ENCODE peak calls at places on chromosome 1, in seven cellular contexts. One of them, this sample, is unnamed.

GRCh38 chr1:14778882-14779594 is 180.6 kb downstream of the KAZN start:
- DNase-seq in activated CD4-positive, alpha-beta T cell treated with anti-CD3 and anti-CD28 coated beads, Interleukin-2, amount 50 U/mL, for 48 hours: peak
- DNase-seq in heart right ventricle: peak
- DNase-seq in stimulated activated CD8-positive, alpha-beta memory T cell treated with anti-CD3 and anti-CD28 coated beads, Interleukin-7, amount 100 ng/mL, for 1 hour: no peak
- DNase-seq in astrocyte of the spinal cord: no peak
- DNase-seq in right atrium auricular region: no peak
- DNase-seq in DMS153: no peak
- DNase-seq in this sample: peak

GRCh38 chr1:30522031-30523004 is 201.1 kb downstream of the MATN1 start:
- DNase-seq in activated CD4-positive, alpha-beta T cell treated with anti-CD3 and anti-CD28 coated beads, Interleukin-2, amount 50 U/mL, for 48 hours: no peak
- DNase-seq in stimulated activated CD8-positive, alpha-beta memory T cell treated with anti-CD3 and anti-CD28 coated beads, Interleukin-7, amount 100 ng/mL, for 1 hour: no peak
- DNase-seq in astrocyte of the spinal cord: no peak
- DNase-seq in DMS153: no peak
- DNase-seq in heart right ventricle: peak
- DNase-seq in right atrium auricular region: peak
- DNase-seq in this sample: no peak

GRCh38 chr1:109989656-109990653 is 5.4 kb downstream of the AHCYL1 start:
- DNase-seq in right atrium auricular region: no peak
- DNase-seq in stimulated activated CD8-positive, alpha-beta memory T cell treated with anti-CD3 and anti-CD28 coated beads, Interleukin-7, amount 100 ng/mL, for 1 hour: no peak
- DNase-seq in astrocyte of the spinal cord: no peak
- DNase-seq in activated CD4-positive, alpha-beta T cell treated with anti-CD3 and anti-CD28 coated beads, Interleukin-2, amount 50 U/mL, for 48 hours: no peak
- DNase-seq in heart right ventricle: no peak
- DNase-seq in DMS153: no peak
- DNase-seq in this sample: no peak

GRCh38 chr1:15952317-15953258 is 23.3 kb downstream of the ZBTB17 start:
- DNase-seq in right atrium auricular region: no peak
- DNase-seq in DMS153: no peak
- DNase-seq in activated CD4-positive, alpha-beta T cell treated with anti-CD3 and anti-CD28 coated beads, Interleukin-2, amount 50 U/mL, for 48 hours: peak
- DNase-seq in stimulated activated CD8-positive, alpha-beta memory T cell treated with anti-CD3 and anti-CD28 coated beads, Interleukin-7, amount 100 ng/mL, for 1 hour: no peak
- DNase-seq in astrocyte of the spinal cord: peak
- DNase-seq in heart right ventricle: no peak
- DNase-seq in this sample: peak

GRCh38 chr1:3577300-3577699 is 34.0 kb downstream of the MEGF6 start:
- DNase-seq in astrocyte of the spinal cord: peak
- DNase-seq in heart right ventricle: no peak
- DNase-seq in right atrium auricular region: no peak
- DNase-seq in activated CD4-positive, alpha-beta T cell treated with anti-CD3 and anti-CD28 coated beads, Interleukin-2, amount 50 U/mL, for 48 hours: no peak
- DNase-seq in stimulated activated CD8-positive, alpha-beta memory T cell treated with anti-CD3 and anti-CD28 coated beads, Interleukin-7, amount 100 ng/mL, for 1 hour: no peak
- DNase-seq in DMS153: no peak
- DNase-seq in this sample: peak

GRCh38 chr1:26838474-26839338 is 12.2 kb downstream of the ZDHHC18 start:
- DNase-seq in stimulated activated CD8-positive, alpha-beta memory T cell treated with anti-CD3 and anti-CD28 coated beads, Interleukin-7, amount 100 ng/mL, for 1 hour: no peak
- DNase-seq in right atrium auricular region: no peak
- DNase-seq in astrocyte of the spinal cord: no peak
- DNase-seq in heart right ventricle: no peak
- DNase-seq in DMS153: no peak
- DNase-seq in activated CD4-positive, alpha-beta T cell treated with anti-CD3 and anti-CD28 coated beads, Interleukin-2, amount 50 U/mL, for 48 hours: peak
- DNase-seq in this sample: no peak

GRCh38 chr1:234656981-234657651 is 47.1 kb upstream of the IRF2BP2 start:
- DNase-seq in DMS153: peak
- DNase-seq in stimulated activated CD8-positive, alpha-beta memory T cell treated with anti-CD3 and anti-CD28 coated beads, Interleukin-7, amount 100 ng/mL, for 1 hour: no peak
- DNase-seq in activated CD4-positive, alpha-beta T cell treated with anti-CD3 and anti-CD28 coated beads, Interleukin-2, amount 50 U/mL, for 48 hours: peak
- DNase-seq in astrocyte of the spinal cord: peak
- DNase-seq in heart right ventricle: no peak
- DNase-seq in right atrium auricular region: no peak
- DNase-seq in this sample: no peak

GRCh38 chr1:202016022-202016624 is 5.7 kb downstream of the ELF3 start:
- DNase-seq in activated CD4-positive, alpha-beta T cell treated with anti-CD3 and anti-CD28 coated beads, Interleukin-2, amount 50 U/mL, for 48 hours: no peak
- DNase-seq in right atrium auricular region: no peak
- DNase-seq in stimulated activated CD8-positive, alpha-beta memory T cell treated with anti-CD3 and anti-CD28 coated beads, Interleukin-7, amount 100 ng/mL, for 1 hour: no peak
- DNase-seq in astrocyte of the spinal cord: peak
- DNase-seq in heart right ventricle: no peak
- DNase-seq in DMS153: no peak
- DNase-seq in this sample: no peak

GRCh38 chr1:223230161-223230881 is 87.3 kb upstream of the TLR5 start:
- DNase-seq in heart right ventricle: no peak
- DNase-seq in right atrium auricular region: no peak
- DNase-seq in DMS153: no peak
- DNase-seq in astrocyte of the spinal cord: peak
- DNase-seq in stimulated activated CD8-positive, alpha-beta memory T cell treated with anti-CD3 and anti-CD28 coated beads, Interleukin-7, amount 100 ng/mL, for 1 hour: no peak
- DNase-seq in activated CD4-positive, alpha-beta T cell treated with anti-CD3 and anti-CD28 coated beads, Interleukin-2, amount 50 U/mL, for 48 hours: peak
- DNase-seq in this sample: no peak

GRCh38 chr1:208192989-208193388 is 51.2 kb downstream of the PLXNA2 start:
- DNase-seq in right atrium auricular region: peak
- DNase-seq in DMS153: no peak
- DNase-seq in heart right ventricle: no peak
- DNase-seq in activated CD4-positive, alpha-beta T cell treated with anti-CD3 and anti-CD28 coated beads, Interleukin-2, amount 50 U/mL, for 48 hours: no peak
- DNase-seq in astrocyte of the spinal cord: no peak
- DNase-seq in stimulated activated CD8-positive, alpha-beta memory T cell treated with anti-CD3 and anti-CD28 coated beads, Interleukin-7, amount 100 ng/mL, for 1 hour: no peak
- DNase-seq in this sample: no peak

GRCh38 chr1:228014235-228014930 is 7.6 kb downstream of the WNT3A start:
- DNase-seq in activated CD4-positive, alpha-beta T cell treated with anti-CD3 and anti-CD28 coated beads, Interleukin-2, amount 50 U/mL, for 48 hours: no peak
- DNase-seq in heart right ventricle: peak
- DNase-seq in right atrium auricular region: no peak
- DNase-seq in astrocyte of the spinal cord: peak
- DNase-seq in DMS153: no peak
- DNase-seq in stimulated activated CD8-positive, alpha-beta memory T cell treated with anti-CD3 and anti-CD28 coated beads, Interleukin-7, amount 100 ng/mL, for 1 hour: no peak
- DNase-seq in this sample: peak

GRCh38 chr1:58883037-58883887 is 99.4 kb upstream of the JUN start:
- DNase-seq in activated CD4-positive, alpha-beta T cell treated with anti-CD3 and anti-CD28 coated beads, Interleukin-2, amount 50 U/mL, for 48 hours: no peak
- DNase-seq in DMS153: peak
- DNase-seq in stimulated activated CD8-positive, alpha-beta memory T cell treated with anti-CD3 and anti-CD28 coated beads, Interleukin-7, amount 100 ng/mL, for 1 hour: no peak
- DNase-seq in astrocyte of the spinal cord: peak
- DNase-seq in right atrium auricular region: peak
- DNase-seq in heart right ventricle: peak
- DNase-seq in this sample: no peak

GRCh38 chr1:218350909-218351616 is 5.9 kb downstream of the TGFB2 start:
- DNase-seq in right atrium auricular region: no peak
- DNase-seq in DMS153: no peak
- DNase-seq in stimulated activated CD8-positive, alpha-beta memory T cell treated with anti-CD3 and anti-CD28 coated beads, Interleukin-7, amount 100 ng/mL, for 1 hour: no peak
- DNase-seq in astrocyte of the spinal cord: peak
- DNase-seq in heart right ventricle: no peak
- DNase-seq in activated CD4-positive, alpha-beta T cell treated with anti-CD3 and anti-CD28 coated beads, Interleukin-2, amount 50 U/mL, for 48 hours: no peak
- DNase-seq in this sample: no peak

GRCh38 chr1:75305051-75305450 is 170.9 kb downstream of the LHX8 start:
- DNase-seq in stimulated activated CD8-positive, alpha-beta memory T cell treated with anti-CD3 and anti-CD28 coated beads, Interleukin-7, amount 100 ng/mL, for 1 hour: no peak
- DNase-seq in astrocyte of the spinal cord: no peak
- DNase-seq in activated CD4-positive, alpha-beta T cell treated with anti-CD3 and anti-CD28 coated beads, Interleukin-2, amount 50 U/mL, for 48 hours: no peak
- DNase-seq in DMS153: no peak
- DNase-seq in heart right ventricle: no peak
- DNase-seq in right atrium auricular region: no peak
- DNase-seq in this sample: no peak

GRCh38 chr1:105005594-105006195 is 1256.0 kb downstream of the AMY1C start:
- DNase-seq in astrocyte of the spinal cord: no peak
- DNase-seq in activated CD4-positive, alpha-beta T cell treated with anti-CD3 and anti-CD28 coated beads, Interleukin-2, amount 50 U/mL, for 48 hours: no peak
- DNase-seq in DMS153: no peak
- DNase-seq in heart right ventricle: no peak
- DNase-seq in stimulated activated CD8-positive, alpha-beta memory T cell treated with anti-CD3 and anti-CD28 coated beads, Interleukin-7, amount 100 ng/mL, for 1 hour: no peak
- DNase-seq in right atrium auricular region: no peak
- DNase-seq in this sample: no peak

This sample was measured in BE2C.